ENCODE peak calls at places on chromosomes 6 and 20, in five cellular contexts. One of them, this sample, is unnamed.

GRCh38 chr20:24914388-24915241 is 34.5 kb upstream of the CST7 start:
- DNase-seq in GM12878: no peak
- DNase-seq in HepG2: no peak
- DNase-seq in H1: peak; percentile 29
- DNase-seq in K562: no peak
- DNase-seq in this sample: no peak

GRCh38 chr6:158667360-158667981 is 17.6 kb downstream of the SYTL3 start:
- DNase-seq in GM12878: no peak
- DNase-seq in HepG2: no peak
- DNase-seq in H1: no peak
- DNase-seq in K562: no peak
- DNase-seq in this sample: no peak

GRCh38 chr6:7047966-7048365 is 59.8 kb upstream of the RREB1 start:
- DNase-seq in GM12878: no peak
- DNase-seq in HepG2: no peak
- DNase-seq in H1: no peak
- DNase-seq in K562: peak; percentile 41
- DNase-seq in this sample: peak; percentile 25

GRCh38 chr20:49661560-49662329 is 51.9 kb downstream of the B4GALT5 start:
- DNase-seq in GM12878: peak; percentile 58
- DNase-seq in HepG2: peak; percentile 82
- DNase-seq in H1: no peak
- DNase-seq in K562: no peak
- DNase-seq in this sample: no peak

GRCh38 chr6:105884426-105884825 is 201.7 kb upstream of the PRDM1 start:
- DNase-seq in GM12878: no peak
- DNase-seq in HepG2: no peak
- DNase-seq in H1: no peak
- DNase-seq in K562: no peak
- DNase-seq in this sample: no peak

GRCh38 chr6:89602713-89603112 is 35.8 kb downstream of the LYRM2 start:
- DNase-seq in GM12878: no peak
- DNase-seq in HepG2: no peak
- DNase-seq in H1: no peak
- DNase-seq in K562: no peak
- DNase-seq in this sample: no peak

GRCh38 chr6:54541521-54541920 is 233.3 kb downstream of the TINAG start:
- DNase-seq in GM12878: no peak
- DNase-seq in HepG2: no peak
- DNase-seq in H1: no peak
- DNase-seq in K562: no peak
- DNase-seq in this sample: no peak

GRCh38 chr6:151485616-151486015 is 8.2 kb upstream of the CCDC170 start:
- DNase-seq in GM12878: no peak
- DNase-seq in HepG2: no peak
- DNase-seq in H1: no peak
- DNase-seq in K562: no peak
- DNase-seq in this sample: no peak

GRCh38 chr6:148239777-148240462 is 102.7 kb upstream of the SASH1 start:
- DNase-seq in GM12878: no peak
- DNase-seq in HepG2: no peak
- DNase-seq in H1: no peak
- DNase-seq in K562: no peak
- DNase-seq in this sample: no peak

GRCh38 chr20:53487453-53487852 is 106.2 kb downstream of the ZNF217 start:
- DNase-seq in GM12878: no peak
- DNase-seq in HepG2: no peak
- DNase-seq in H1: no peak
- DNase-seq in K562: no peak
- DNase-seq in this sample: no peak

GRCh38 chr20:5184684-5185083 is 57.9 kb downstream of the CDS2 start:
- DNase-seq in GM12878: no peak
- DNase-seq in HepG2: no peak
- DNase-seq in H1: no peak
- DNase-seq in K562: no peak
- DNase-seq in this sample: no peak

GRCh38 chr6:32369678-32370077 is 2.0 kb downstream of the TSBP1 start:
- DNase-seq in GM12878: no peak
- DNase-seq in HepG2: no peak
- DNase-seq in H1: no peak
- DNase-seq in K562: no peak
- DNase-seq in this sample: peak; percentile 36

DNA sequence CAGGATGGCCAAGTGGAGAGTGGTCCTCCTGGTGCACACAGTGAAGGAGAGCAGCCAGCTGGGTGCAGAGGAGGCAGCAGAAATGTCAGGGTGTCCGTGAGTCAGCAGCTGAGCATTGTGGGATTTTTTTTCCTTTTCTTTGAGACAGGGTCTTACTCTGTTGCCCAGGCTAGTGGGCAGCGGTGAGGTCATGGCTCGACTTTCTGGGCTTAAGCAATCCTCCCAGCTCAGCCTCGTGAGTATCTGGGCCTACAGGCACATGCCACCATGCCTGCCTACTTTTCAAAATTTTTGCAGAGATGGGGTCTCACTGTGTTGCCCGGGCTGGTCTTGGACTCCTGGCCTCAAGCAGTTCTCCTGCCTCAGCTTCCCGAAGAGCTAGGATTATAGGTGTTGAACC is 16.0 kb downstream of the ARID1B start:
- DNase-seq in GM12878: no peak
- DNase-seq in HepG2: no peak
- DNase-seq in H1: no peak
- DNase-seq in K562: no peak
- DNase-seq in this sample: no peak
- TF ChIP-seq HDAC2 in GM12878: no peak
- TF ChIP-seq HDAC2 in HepG2: no peak
- TF ChIP-seq HDAC2 in H1: no peak
- TF ChIP-seq HDAC2 in K562: no peak
- TF ChIP-seq HDAC2 in this sample: no peak

GRCh38 chr6:142617158-142617557 is 315.4 kb downstream of the ADGRG6 start:
- DNase-seq in GM12878: no peak
- DNase-seq in HepG2: no peak
- DNase-seq in H1: no peak
- DNase-seq in K562: no peak
- DNase-seq in this sample: no peak
- H3K27ac ChIP-seq in GM12878: no peak overlapping the region
- H3K27ac ChIP-seq in HepG2: no peak overlapping the region
- H3K27ac ChIP-seq in H1: no peak overlapping the region
- H3K27ac ChIP-seq in K562: no peak overlapping the region
- H3K27ac ChIP-seq in this sample: no peak overlapping the region

GRCh38 chr20:14441201-14441600 is 103.8 kb upstream of the FLRT3 start:
- DNase-seq in GM12878: no peak
- DNase-seq in HepG2: no peak
- DNase-seq in H1: no peak
- DNase-seq in K562: no peak
- DNase-seq in this sample: no peak

GRCh38 chr20:14446446-14446845 is 109.0 kb upstream of the FLRT3 start:
- DNase-seq in GM12878: no peak
- DNase-seq in HepG2: no peak
- DNase-seq in H1: no peak
- DNase-seq in K562: no peak
- DNase-seq in this sample: no peak

GRCh38 chr20:14445310-14445709 is 107.9 kb upstream of the FLRT3 start:
- DNase-seq in GM12878: no peak
- DNase-seq in HepG2: no peak
- DNase-seq in H1: no peak
- DNase-seq in K562: no peak
- DNase-seq in this sample: peak; percentile 17

GRCh38 chr20:14445902-14446301 is 108.5 kb upstream of the FLRT3 start:
- DNase-seq in GM12878: no peak
- DNase-seq in HepG2: no peak
- DNase-seq in H1: no peak
- DNase-seq in K562: no peak
- DNase-seq in this sample: no peak

DNA sequence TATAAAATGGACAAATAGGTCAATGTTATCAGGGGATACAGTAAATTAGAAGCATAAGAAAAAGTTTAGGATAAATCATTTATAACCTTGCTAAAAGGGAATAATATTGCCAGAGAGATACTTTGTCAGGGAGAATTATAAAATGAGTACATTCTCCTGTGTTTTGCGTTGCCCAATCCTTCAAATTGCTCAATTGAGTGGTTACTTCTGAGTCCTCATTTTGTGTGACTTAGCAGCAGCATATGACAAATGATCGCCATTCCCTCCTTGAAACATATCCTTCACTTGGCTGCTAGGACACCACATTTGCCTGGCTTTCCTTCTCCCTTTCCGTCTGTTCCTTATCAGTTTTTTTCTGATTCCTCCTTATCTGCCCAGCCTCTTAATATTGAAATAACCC is 106.7 kb upstream of the FLRT3 start:
- DNase-seq in GM12878: no peak
- DNase-seq in HepG2: no peak
- DNase-seq in H1: no peak
- DNase-seq in K562: no peak
- DNase-seq in this sample: no peak
- TF ChIP-seq HDAC2 in GM12878: no peak
- TF ChIP-seq HDAC2 in HepG2: no peak
- TF ChIP-seq HDAC2 in H1: no peak
- TF ChIP-seq HDAC2 in K562: no peak
- TF ChIP-seq HDAC2 in this sample: no peak

DNA sequence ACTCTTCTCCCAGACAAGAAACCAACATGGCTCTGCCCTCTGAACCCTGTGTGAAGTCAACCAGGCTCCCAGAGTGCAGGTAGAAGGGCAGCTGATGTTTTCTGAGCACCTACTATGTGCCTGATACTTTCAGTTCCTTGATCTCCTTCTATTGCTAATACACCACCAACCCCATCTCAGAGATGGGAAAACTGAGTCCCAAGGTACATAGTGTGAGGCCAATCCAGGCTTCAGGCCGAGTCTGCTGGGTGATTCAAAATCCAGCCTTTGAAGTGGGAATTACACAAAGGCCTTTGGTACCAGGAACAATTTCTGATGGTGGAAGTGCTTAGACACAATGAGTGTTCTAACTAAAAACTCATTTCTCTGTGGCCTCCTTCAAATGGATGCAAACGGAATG is 96.3 kb downstream of the NFATC2 start:
- DNase-seq in GM12878: no peak
- DNase-seq in HepG2: no peak
- DNase-seq in H1: no peak
- DNase-seq in K562: no peak
- DNase-seq in this sample: no peak
- H3K27ac ChIP-seq in GM12878: no peak overlapping the region
- H3K27ac ChIP-seq in HepG2: no peak overlapping the region
- H3K27ac ChIP-seq in H1: no peak overlapping the region
- H3K27ac ChIP-seq in K562: no peak overlapping the region
- H3K27ac ChIP-seq in this sample: peak overlapping the region; percentile 84

DNA sequence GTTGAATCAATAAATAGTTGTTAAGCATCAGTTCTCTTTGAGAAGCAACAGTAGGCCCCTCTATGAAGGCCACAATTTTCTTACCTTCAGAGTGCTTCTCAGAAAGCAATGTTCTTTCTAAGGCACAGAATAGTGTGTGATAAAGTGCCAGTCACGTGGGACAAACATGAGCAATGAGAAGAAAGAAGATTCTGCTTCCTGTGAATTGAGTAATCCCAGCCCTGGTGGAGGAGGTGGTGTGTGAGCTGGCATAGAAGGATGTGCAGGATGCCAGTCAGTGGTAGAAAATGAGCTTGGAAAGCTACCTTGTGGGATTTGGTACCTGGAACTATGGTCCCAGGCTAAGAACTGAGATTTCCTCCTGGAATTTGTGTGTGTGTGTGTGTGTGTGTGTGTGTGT is 21.7 kb downstream of the KIZ start:
- DNase-seq in GM12878: no peak
- DNase-seq in HepG2: no peak
- DNase-seq in H1: no peak
- DNase-seq in K562: no peak
- DNase-seq in this sample: no peak
- TF ChIP-seq HDAC2 in GM12878: no peak
- TF ChIP-seq HDAC2 in HepG2: no peak
- TF ChIP-seq HDAC2 in H1: no peak
- TF ChIP-seq HDAC2 in K562: no peak
- TF ChIP-seq HDAC2 in this sample: no peak

GRCh38 chr6:13677878-13678254 is 33.8 kb downstream of the RANBP9 start:
- DNase-seq in GM12878: no peak
- DNase-seq in HepG2: peak; percentile 90
- DNase-seq in H1: no peak
- DNase-seq in K562: no peak
- DNase-seq in this sample: peak; percentile 13
- H3K27ac ChIP-seq in GM12878: no peak overlapping the region
- H3K27ac ChIP-seq in HepG2: peak overlapping the region; percentile 83
- H3K27ac ChIP-seq in H1: no peak overlapping the region
- H3K27ac ChIP-seq in K562: peak overlapping the region; percentile 81
- H3K27ac ChIP-seq in this sample: no peak overlapping the region

GRCh38 chr6:35893246-35893645 is 27.7 kb downstream of the SRPK1 start:
- DNase-seq in GM12878: no peak
- DNase-seq in HepG2: no peak
- DNase-seq in H1: no peak
- DNase-seq in K562: no peak
- DNase-seq in this sample: no peak
- TF ChIP-seq HDAC2 in GM12878: no peak
- TF ChIP-seq HDAC2 in HepG2: no peak
- TF ChIP-seq HDAC2 in H1: no peak
- TF ChIP-seq HDAC2 in K562: no peak
- TF ChIP-seq HDAC2 in this sample: no peak